ENCODE peak calls at places on chromosomes 7 and 10, in six cellular contexts. F is amygdala, M is thoracic aorta, P is 8988T, C is smooth muscle cell of the brain vasculature, D is tibial nerve. T is an unnamed sample.

GRCh38 chr7:158263964-158264748 is 323.5 kb downstream of the PTPRN2 start:
- DNase-seq in P (no peak), D (no peak), F (no peak), M (no peak), C (no peak), T (no peak)

GRCh38 chr7:29371472-29371871 is 176.9 kb downstream of the CHN2 start:
- DNase-seq in M (no peak), F (no peak), D (no peak), C (no peak), P (no peak), T (no peak)

GRCh38 chr10:131726967-131727366 is 173.8 kb upstream of the PPP2R2D start:
- DNase-seq in F (no peak), C (no peak), P (no peak), D (no peak), M (no peak), T (no peak)

GRCh38 chr7:54663603-54664234 is 95.3 kb downstream of the SEC61G start:
- DNase-seq in D (no peak), M (no peak), C (no peak), F (no peak), P (no peak), T (no peak)

GRCh38 chr7:46220066-46220630 is 299.1 kb upstream of the IGFBP3 start:
- DNase-seq in D (no peak), M (no peak), F (no peak), P (no peak), C (no peak), T (no peak)

GRCh38 chr7:157140118-157140905 is 1.6 kb downstream of the UBE3C start:
- DNase-seq in F (no peak), P (no peak), C (no peak), M (no peak), D (no peak), T (no peak)

GRCh38 chr7:94655884-94656657 is at the start of gene SGCE:
- DNase-seq in F (peak; percentile 65), M (no peak), P (no peak), D (peak; percentile 63), C (no peak), T (peak; percentile 85)

GRCh38 chr7:38060637-38061036 is 117.4 kb upstream of the STARD3NL start:
- DNase-seq in C (no peak), F (no peak), D (no peak), M (no peak), P (no peak), T (no peak)

GRCh38 chr7:28029036-28029435 is 151.6 kb downstream of the JAZF1 start:
- DNase-seq in P (no peak), M (no peak), F (no peak), D (no peak), C (no peak), T (no peak)

GRCh38 chr10:70399177-70399576 is 4.8 kb upstream of the EIF4EBP2 start:
- DNase-seq in P (no peak), C (no peak), D (no peak), M (no peak), F (no peak), T (no peak)

GRCh38 chr10:132280646-132281074 is 27.1 kb downstream of the STK32C start:
- DNase-seq in C (no peak), D (no peak), M (no peak), P (no peak), F (no peak), T (no peak)

GRCh38 chr10:95034401-95034800 is 34.9 kb downstream of the CYP2C8 start:
- DNase-seq in P (no peak), D (no peak), F (no peak), M (no peak), C (no peak), T (no peak)

GRCh38 chr7:81004098-81004497 is 85.2 kb upstream of the SEMA3C start:
- DNase-seq in M (no peak), F (no peak), D (no peak), C (no peak), P (no peak), T (no peak)

GRCh38 chr7:51027256-51028127 is 244.8 kb upstream of the GRB10 start:
- DNase-seq in C (no peak), M (no peak), D (no peak), F (no peak), P (no peak), T (no peak)

GRCh38 chr7:74173491-74173865 is 678 bp upstream of the EIF4H start:
- DNase-seq in C (no peak), M (no peak), F (no peak), D (peak; percentile 12), P (no peak), T (no peak)

GRCh38 chr7:55100172-55100961 is 81.5 kb downstream of the EGFR start:
- DNase-seq in C (no peak), P (no peak), M (peak; percentile 70), F (no peak), D (peak; percentile 86), T (peak; percentile 50)

GRCh38 chr7:1513657-1514095 is 9.5 kb upstream of the INTS1 start:
- DNase-seq in F (peak; percentile 39), M (no peak), D (peak; percentile 48), P (no peak), C (no peak), T (no peak)

GRCh38 chr7:155323001-155323638 is 25.4 kb downstream of the INSIG1 start:
- DNase-seq in P (no peak), C (no peak), D (no peak), M (no peak), F (no peak), T (no peak)

GRCh38 chr7:74441801-74442200 is 11.9 kb upstream of the GTF2IRD1 start:
- DNase-seq in M (no peak), P (no peak), F (no peak), D (no peak), C (no peak), T (no peak)

T was measured in nucleus accumbens.